ENCODE peak calls at places on chromosomes 5 and 9, in nine cellular contexts. One of them, this sample, is unnamed.

GRCh38 chr5:98769256-98770157 is 4.0 kb upstream of the RGMB start:
- DNase-seq in heart right ventricle: peak; percentile 40
- DNase-seq in PC-3: peak; percentile 45
- DNase-seq in AG04450: peak; percentile 81
- DNase-seq in CD8-positive, alpha-beta memory T cell: peak; percentile 25
- DNase-seq in esophagus squamous epithelium: no peak
- DNase-seq in PC-9: peak; percentile 38
- DNase-seq in spleen: peak; percentile 83
- DNase-seq in SK-N-SH: peak; percentile 61
- DNase-seq in this sample: no peak

GRCh38 chr5:146213210-146213838 is 9.9 kb downstream of the RBM27 start:
- DNase-seq in heart right ventricle: no peak
- DNase-seq in PC-3: no peak
- DNase-seq in CD8-positive, alpha-beta memory T cell: no peak
- DNase-seq in SK-N-SH: no peak
- DNase-seq in PC-9: no peak
- DNase-seq in spleen: no peak
- DNase-seq in AG04450: no peak
- DNase-seq in esophagus squamous epithelium: no peak
- DNase-seq in this sample: no peak

GRCh38 chr5:113390224-113390623 is 44.6 kb downstream of the TSSK1B start:
- DNase-seq in PC-3: no peak
- DNase-seq in SK-N-SH: no peak
- DNase-seq in AG04450: no peak
- DNase-seq in CD8-positive, alpha-beta memory T cell: no peak
- DNase-seq in PC-9: no peak
- DNase-seq in heart right ventricle: no peak
- DNase-seq in esophagus squamous epithelium: no peak
- DNase-seq in spleen: no peak
- DNase-seq in this sample: no peak

GRCh38 chr5:170769898-170770416 is 13.6 kb upstream of the GABRP start:
- DNase-seq in PC-9: no peak
- DNase-seq in spleen: no peak
- DNase-seq in SK-N-SH: no peak
- DNase-seq in heart right ventricle: no peak
- DNase-seq in AG04450: no peak
- DNase-seq in CD8-positive, alpha-beta memory T cell: no peak
- DNase-seq in PC-3: no peak
- DNase-seq in esophagus squamous epithelium: no peak
- DNase-seq in this sample: no peak

GRCh38 chr5:961711-962240 is 46.8 kb upstream of the NKD2 start:
- DNase-seq in SK-N-SH: no peak
- DNase-seq in spleen: peak; percentile 56
- DNase-seq in heart right ventricle: no peak
- DNase-seq in esophagus squamous epithelium: no peak
- DNase-seq in PC-3: no peak
- DNase-seq in CD8-positive, alpha-beta memory T cell: no peak
- DNase-seq in PC-9: no peak
- DNase-seq in AG04450: no peak
- DNase-seq in this sample: no peak

GRCh38 chr9:21110708-21111576 is 30.7 kb downstream of the IFNW1 start:
- DNase-seq in SK-N-SH: peak; percentile 58
- DNase-seq in AG04450: peak; percentile 56
- DNase-seq in heart right ventricle: no peak
- DNase-seq in spleen: no peak
- DNase-seq in PC-9: peak; percentile 45
- DNase-seq in PC-3: peak; percentile 79
- DNase-seq in esophagus squamous epithelium: no peak
- DNase-seq in CD8-positive, alpha-beta memory T cell: peak; percentile 59
- DNase-seq in this sample: no peak

GRCh38 chr9:128296340-128297220 is 20.5 kb downstream of the SWI5 start:
- DNase-seq in PC-9: peak; percentile 78
- DNase-seq in PC-3: no peak
- DNase-seq in SK-N-SH: no peak
- DNase-seq in spleen: no peak
- DNase-seq in esophagus squamous epithelium: no peak
- DNase-seq in AG04450: no peak
- DNase-seq in CD8-positive, alpha-beta memory T cell: no peak
- DNase-seq in heart right ventricle: no peak
- DNase-seq in this sample: no peak

GRCh38 chr5:159018855-159019254 is 80.9 kb downstream of the EBF1 start:
- DNase-seq in heart right ventricle: no peak
- DNase-seq in AG04450: no peak
- DNase-seq in PC-9: no peak
- DNase-seq in SK-N-SH: no peak
- DNase-seq in CD8-positive, alpha-beta memory T cell: no peak
- DNase-seq in esophagus squamous epithelium: no peak
- DNase-seq in PC-3: no peak
- DNase-seq in spleen: no peak
- DNase-seq in this sample: no peak

GRCh38 chr5:26700759-26701384 is 337.5 kb downstream of the CDH9 start:
- DNase-seq in esophagus squamous epithelium: no peak
- DNase-seq in AG04450: no peak
- DNase-seq in heart right ventricle: no peak
- DNase-seq in CD8-positive, alpha-beta memory T cell: no peak
- DNase-seq in PC-9: no peak
- DNase-seq in PC-3: peak; percentile 75
- DNase-seq in SK-N-SH: peak; percentile 38
- DNase-seq in spleen: no peak
- DNase-seq in this sample: no peak

GRCh38 chr9:78131969-78132687 is 100.5 kb upstream of the GNAQ start:
- DNase-seq in PC-9: no peak
- DNase-seq in heart right ventricle: no peak
- DNase-seq in SK-N-SH: no peak
- DNase-seq in CD8-positive, alpha-beta memory T cell: no peak
- DNase-seq in AG04450: no peak
- DNase-seq in spleen: no peak
- DNase-seq in PC-3: peak; percentile 2
- DNase-seq in esophagus squamous epithelium: no peak
- DNase-seq in this sample: no peak

GRCh38 chr9:4258321-4259093 is 41.4 kb downstream of the GLIS3 start:
- DNase-seq in PC-9: peak; percentile 40
- DNase-seq in CD8-positive, alpha-beta memory T cell: no peak
- DNase-seq in esophagus squamous epithelium: no peak
- DNase-seq in SK-N-SH: no peak
- DNase-seq in AG04450: no peak
- DNase-seq in spleen: no peak
- DNase-seq in heart right ventricle: no peak
- DNase-seq in PC-3: peak; percentile 24
- DNase-seq in this sample: no peak

GRCh38 chr5:1510631-1511030 is 13.1 kb downstream of the LPCAT1 start:
- DNase-seq in PC-3: no peak
- DNase-seq in esophagus squamous epithelium: no peak
- DNase-seq in heart right ventricle: peak; percentile 4
- DNase-seq in SK-N-SH: no peak
- DNase-seq in spleen: peak; percentile 76
- DNase-seq in PC-9: no peak
- DNase-seq in CD8-positive, alpha-beta memory T cell: no peak
- DNase-seq in AG04450: no peak
- DNase-seq in this sample: no peak

GRCh38 chr5:141941307-141941706 is 16.7 kb downstream of the PCDH12 start:
- DNase-seq in spleen: no peak
- DNase-seq in esophagus squamous epithelium: no peak
- DNase-seq in CD8-positive, alpha-beta memory T cell: no peak
- DNase-seq in PC-9: no peak
- DNase-seq in SK-N-SH: no peak
- DNase-seq in PC-3: peak; percentile 24
- DNase-seq in heart right ventricle: no peak
- DNase-seq in AG04450: no peak
- DNase-seq in this sample: no peak

GRCh38 chr5:604391-604831 is 7.7 kb upstream of the CEP72 start:
- DNase-seq in PC-9: no peak
- DNase-seq in CD8-positive, alpha-beta memory T cell: no peak
- DNase-seq in SK-N-SH: no peak
- DNase-seq in heart right ventricle: no peak
- DNase-seq in spleen: peak; percentile 58
- DNase-seq in AG04450: no peak
- DNase-seq in PC-3: no peak
- DNase-seq in esophagus squamous epithelium: no peak
- DNase-seq in this sample: no peak

GRCh38 chr5:135079760-135080159 is 45.7 kb upstream of the PITX1 start:
- DNase-seq in esophagus squamous epithelium: no peak
- DNase-seq in AG04450: no peak
- DNase-seq in heart right ventricle: no peak
- DNase-seq in PC-9: no peak
- DNase-seq in CD8-positive, alpha-beta memory T cell: no peak
- DNase-seq in spleen: peak; percentile 41
- DNase-seq in SK-N-SH: no peak
- DNase-seq in PC-3: no peak
- DNase-seq in this sample: no peak

GRCh38 chr5:141199359-141200235 is at the start of gene PCDHB11:
- DNase-seq in heart right ventricle: no peak
- DNase-seq in PC-9: no peak
- DNase-seq in SK-N-SH: peak; percentile 41
- DNase-seq in PC-3: peak; percentile 37
- DNase-seq in spleen: no peak
- DNase-seq in AG04450: no peak
- DNase-seq in esophagus squamous epithelium: no peak
- DNase-seq in CD8-positive, alpha-beta memory T cell: no peak
- DNase-seq in this sample: no peak

GRCh38 chr9:135104761-135105160 is 17.3 kb downstream of the OLFM1 start:
- DNase-seq in esophagus squamous epithelium: no peak
- DNase-seq in CD8-positive, alpha-beta memory T cell: no peak
- DNase-seq in SK-N-SH: no peak
- DNase-seq in PC-3: no peak
- DNase-seq in heart right ventricle: no peak
- DNase-seq in AG04450: no peak
- DNase-seq in spleen: no peak
- DNase-seq in PC-9: no peak
- DNase-seq in this sample: no peak

GRCh38 chr9:117644607-117645244 is 59.5 kb upstream of the TLR4 start:
- DNase-seq in spleen: peak; percentile 88
- DNase-seq in PC-9: peak; percentile 57
- DNase-seq in AG04450: peak; percentile 6
- DNase-seq in CD8-positive, alpha-beta memory T cell: peak; percentile 12
- DNase-seq in heart right ventricle: peak; percentile 71
- DNase-seq in esophagus squamous epithelium: peak; percentile 8
- DNase-seq in SK-N-SH: peak; percentile 68
- DNase-seq in PC-3: peak; percentile 64
- DNase-seq in this sample: peak; percentile 8

DNA sequence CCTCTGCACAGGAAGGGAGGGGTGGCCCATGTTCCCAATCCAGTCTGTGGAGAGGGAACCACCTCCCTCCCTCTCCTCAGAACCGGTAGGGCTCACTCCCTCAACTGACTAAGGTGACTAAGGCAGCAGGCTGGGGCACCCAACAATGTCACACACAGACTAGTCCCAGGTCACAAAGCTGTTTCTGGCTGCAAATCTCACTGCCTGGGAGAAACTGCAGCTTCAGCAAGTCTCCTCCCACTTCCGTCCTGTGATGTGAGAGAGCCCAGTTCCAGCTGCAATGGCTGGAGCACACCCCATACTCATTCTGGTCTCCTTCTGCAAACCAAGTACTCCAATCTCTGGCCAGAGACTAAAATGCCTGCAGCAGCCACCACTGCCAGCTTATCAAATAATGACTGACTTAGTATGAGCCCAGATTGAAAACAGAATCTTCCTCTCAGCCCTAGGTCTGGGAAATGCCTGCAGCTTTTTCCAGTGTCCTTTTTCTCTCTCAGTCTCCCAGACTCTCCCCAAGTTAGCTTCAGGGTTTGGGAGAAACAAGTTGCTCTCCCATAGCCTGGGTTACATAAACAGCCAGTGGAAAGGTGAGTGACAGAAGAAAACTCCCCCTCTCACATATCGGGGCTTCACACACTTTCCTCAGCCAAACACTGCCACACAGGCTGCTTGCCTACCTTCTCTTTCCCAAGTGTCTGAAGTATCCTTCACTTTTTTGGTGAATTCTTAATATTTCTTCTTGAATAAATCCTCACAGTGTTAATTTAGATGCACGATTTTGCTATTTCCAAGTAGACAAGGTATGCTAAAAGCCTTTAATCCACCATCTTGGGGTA is 247.4 kb upstream of the RASA1 start:
- DNase-seq in PC-3: peak; percentile 73
- DNase-seq in CD8-positive, alpha-beta memory T cell: peak; percentile 4
- DNase-seq in SK-N-SH: no peak
- DNase-seq in AG04450: no peak
- DNase-seq in spleen: peak; percentile 76
- DNase-seq in heart right ventricle: peak; percentile 12
- DNase-seq in PC-9: peak; percentile 49
- DNase-seq in esophagus squamous epithelium: no peak
- DNase-seq in this sample: no peak
- H3K27ac ChIP-seq in PC-3: no peak overlapping the region
- H3K27ac ChIP-seq in CD8-positive, alpha-beta memory T cell: no peak overlapping the region
- H3K27ac ChIP-seq in SK-N-SH: no peak overlapping the region
- H3K27ac ChIP-seq in AG04450: no peak overlapping the region
- H3K27ac ChIP-seq in spleen: peak overlapping the region; percentile 61
- H3K27ac ChIP-seq in heart right ventricle: no peak overlapping the region
- H3K27ac ChIP-seq in PC-9: no peak overlapping the region
- H3K27ac ChIP-seq in esophagus squamous epithelium: no peak overlapping the region
- H3K27ac ChIP-seq in this sample: no peak overlapping the region

GRCh38 chr5:79692586-79692985 is 3.0 kb downstream of the CMYA5 start:
- DNase-seq in PC-9: no peak
- DNase-seq in AG04450: no peak
- DNase-seq in SK-N-SH: no peak
- DNase-seq in PC-3: peak; percentile 6
- DNase-seq in spleen: no peak
- DNase-seq in esophagus squamous epithelium: no peak
- DNase-seq in CD8-positive, alpha-beta memory T cell: no peak
- DNase-seq in heart right ventricle: no peak
- DNase-seq in this sample: no peak
- H3K4me3 ChIP-seq in PC-9: no peak overlapping the region
- H3K4me3 ChIP-seq in AG04450: no peak overlapping the region
- H3K4me3 ChIP-seq in SK-N-SH: no peak overlapping the region
- H3K4me3 ChIP-seq in PC-3: no peak overlapping the region
- H3K4me3 ChIP-seq in spleen: no peak overlapping the region
- H3K4me3 ChIP-seq in esophagus squamous epithelium: no peak overlapping the region
- H3K4me3 ChIP-seq in CD8-positive, alpha-beta memory T cell: no peak overlapping the region
- H3K4me3 ChIP-seq in heart right ventricle: peak overlapping the region; percentile 66
- H3K4me3 ChIP-seq in this sample: no peak overlapping the region

DNA sequence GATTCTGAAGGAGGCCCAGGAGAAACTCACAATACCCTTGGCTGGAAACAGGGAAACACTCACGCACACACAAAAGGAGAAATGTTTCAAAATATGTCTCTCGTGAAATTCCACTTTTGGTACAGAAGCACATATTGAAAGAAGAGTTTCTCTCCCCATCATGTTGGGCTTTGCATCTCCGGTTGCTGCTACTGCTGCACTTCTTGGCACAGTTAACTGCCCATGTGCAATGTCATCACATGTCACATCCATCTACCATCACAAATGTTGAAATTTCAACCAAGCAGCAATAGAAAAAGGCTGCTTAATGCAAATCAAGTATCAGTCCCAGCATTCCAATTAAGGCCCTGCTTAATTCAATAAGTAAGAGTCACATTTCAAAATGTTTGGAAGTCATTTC is 72.1 kb downstream of the ABCA1 start:
- DNase-seq in PC-9: no peak
- DNase-seq in esophagus squamous epithelium: no peak
- DNase-seq in AG04450: no peak
- DNase-seq in spleen: no peak
- DNase-seq in PC-3: no peak
- DNase-seq in SK-N-SH: no peak
- DNase-seq in CD8-positive, alpha-beta memory T cell: no peak
- DNase-seq in heart right ventricle: no peak
- DNase-seq in this sample: no peak
- H3K27ac ChIP-seq in PC-9: peak overlapping the region; percentile 80
- H3K27ac ChIP-seq in esophagus squamous epithelium: peak overlapping the region; percentile 58
- H3K27ac ChIP-seq in AG04450: no peak overlapping the region
- H3K27ac ChIP-seq in spleen: no peak overlapping the region
- H3K27ac ChIP-seq in PC-3: peak overlapping the region; percentile 94
- H3K27ac ChIP-seq in SK-N-SH: no peak overlapping the region
- H3K27ac ChIP-seq in CD8-positive, alpha-beta memory T cell: no peak overlapping the region
- H3K27ac ChIP-seq in heart right ventricle: no peak overlapping the region
- H3K27ac ChIP-seq in this sample: no peak overlapping the region

GRCh38 chr9:121557581-121558422 is 58.2 kb upstream of the GGTA1 start:
- DNase-seq in esophagus squamous epithelium: no peak
- DNase-seq in spleen: peak; percentile 85
- DNase-seq in SK-N-SH: no peak
- DNase-seq in AG04450: peak; percentile 71
- DNase-seq in CD8-positive, alpha-beta memory T cell: no peak
- DNase-seq in heart right ventricle: peak; percentile 59
- DNase-seq in PC-9: peak; percentile 87
- DNase-seq in PC-3: peak; percentile 87
- DNase-seq in this sample: no peak
- H3K4me3 ChIP-seq in esophagus squamous epithelium: no peak overlapping the region
- H3K4me3 ChIP-seq in spleen: no peak overlapping the region
- H3K4me3 ChIP-seq in SK-N-SH: peak overlapping the region; percentile 17
- H3K4me3 ChIP-seq in AG04450: peak overlapping the region; percentile 13
- H3K4me3 ChIP-seq in CD8-positive, alpha-beta memory T cell: no peak overlapping the region
- H3K4me3 ChIP-seq in heart right ventricle: no peak overlapping the region
- H3K4me3 ChIP-seq in PC-9: peak overlapping the region; percentile 30
- H3K4me3 ChIP-seq in PC-3: peak overlapping the region; percentile 7
- H3K4me3 ChIP-seq in this sample: no peak overlapping the region

This sample was measured in effector memory CD4-positive, alpha-beta T cell.